ENCODE peak calls at places on chromosomes 2 and 18, in eight cellular contexts. I, D, S, G, L, K, T and C are unnamed samples.

GRCh38 chr2:236117861-236118269 is 50.3 kb downstream of the GBX2 start:
- DNase-seq in S (no peak), D (peak), T (no peak), K (no peak), I (no peak), L (no peak), G (no peak), C (no peak)

GRCh38 chr2:178193496-178193822 is 853 bp upstream of the OSBPL6 start:
- DNase-seq in L (no peak), T (no peak), S (no peak), I (no peak), G (no peak), K (no peak), D (no peak), C (no peak)

GRCh38 chr18:3265564-3266033 is 3.7 kb downstream of the MYL12B start:
- DNase-seq in I (no peak), G (no peak), T (no peak), S (no peak), D (no peak), L (no peak), K (no peak), C (no peak)

GRCh38 chr18:72091369-72091768 is 452.8 kb downstream of the CBLN2 start:
- DNase-seq in S (no peak), G (peak), T (no peak), K (no peak), D (no peak), L (no peak), I (no peak), C (no peak)

GRCh38 chr2:204110250-204111183 is 174.0 kb downstream of the ICOS start:
- DNase-seq in K (no peak), T (no peak), I (no peak), L (no peak), G (peak), S (no peak), D (no peak), C (peak)

GRCh38 chr2:43427032-43427424 is 168.8 kb downstream of the THADA start:
- DNase-seq in S (peak), G (no peak), D (no peak), L (no peak), K (no peak), T (no peak), I (no peak), C (peak)

GRCh38 chr18:74539289-74539688 is 5.0 kb downstream of the CNDP1 start:
- DNase-seq in K (no peak), L (no peak), D (no peak), G (no peak), I (no peak), S (no peak), T (no peak), C (no peak)

GRCh38 chr2:122390406-122390805 is 635.0 kb downstream of the TSN start:
- DNase-seq in T (no peak), D (no peak), L (no peak), K (no peak), I (no peak), S (no peak), G (peak), C (no peak)

GRCh38 chr18:50099725-50100414 is 95.1 kb downstream of the MYO5B start:
- DNase-seq in G (no peak), L (no peak), K (no peak), T (no peak), S (no peak), I (no peak), D (no peak), C (peak)

GRCh38 chr2:156457523-156458228 is 21.5 kb downstream of the GPD2 start:
- DNase-seq in L (no peak), S (no peak), K (no peak), I (no peak), G (no peak), T (no peak), D (no peak), C (no peak)
- TF ChIP-seq CTCF in L (no peak), S (no peak), K (no peak), I (no peak), G (no peak), T (no peak), D (no peak), C (no peak)

GRCh38 chr2:20673686-20674308 is 6.9 kb downstream of the GDF7 start:
- DNase-seq in K (no peak), T (no peak), I (no peak), S (no peak), D (no peak), G (no peak), L (no peak), C (no peak)

GRCh38 chr2:20676353-20677215 is 9.6 kb downstream of the GDF7 start:
- DNase-seq in I (peak), G (peak), T (no peak), K (no peak), L (no peak), D (no peak), S (no peak), C (no peak)

GRCh38 chr2:20674309-20674965 is 7.5 kb downstream of the GDF7 start:
- DNase-seq in K (no peak), T (no peak), I (no peak), G (no peak), S (no peak), L (no peak), D (no peak), C (no peak)

GRCh38 chr2:20675701-20676352 is 8.9 kb downstream of the GDF7 start:
- DNase-seq in D (no peak), K (no peak), L (no peak), S (no peak), G (peak), T (no peak), I (no peak), C (no peak)

DNA sequence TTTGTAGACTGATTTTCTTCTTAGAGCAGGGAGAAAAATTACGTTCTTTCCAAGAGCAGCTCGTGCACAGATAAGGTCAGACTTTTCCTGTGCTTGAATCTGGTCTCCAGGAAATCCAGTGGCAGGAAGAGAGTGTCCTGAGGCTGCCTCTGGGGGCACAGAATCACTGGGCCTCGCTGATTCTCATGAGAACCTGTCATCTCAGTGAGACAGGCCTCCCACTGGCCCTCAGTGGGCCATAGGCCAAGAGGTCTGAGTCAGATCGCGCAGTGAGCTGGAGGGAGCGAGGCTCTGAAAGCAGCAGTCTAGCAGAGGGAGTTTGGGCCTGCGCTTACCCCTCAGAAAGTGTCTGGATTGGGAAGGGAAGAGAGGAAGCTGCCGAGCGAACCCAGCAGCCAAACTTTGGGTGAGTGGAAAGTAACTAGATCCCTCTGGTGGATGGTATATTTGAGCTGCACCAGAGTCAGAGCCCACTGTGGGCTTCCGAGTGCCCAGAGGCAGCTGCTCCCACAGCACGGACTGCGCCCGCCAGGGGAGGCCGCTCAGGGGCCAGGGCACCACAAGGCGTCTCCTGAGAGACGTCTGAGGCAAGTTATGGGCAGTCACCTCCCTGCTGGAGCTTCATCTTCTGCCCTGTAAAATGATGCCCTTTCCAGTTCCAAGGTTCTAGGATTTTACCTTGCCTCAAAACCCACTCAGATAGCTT is 8.2 kb downstream of the GDF7 start:
- DNase-seq in D (no peak), L (no peak), G (no peak), T (peak), I (peak), K (no peak), S (no peak), C (no peak)
- TF ChIP-seq CTCF in D (no peak), L (no peak), G (no peak), T (no peak), I (no peak), K (no peak), S (no peak), C (no peak)

DNA sequence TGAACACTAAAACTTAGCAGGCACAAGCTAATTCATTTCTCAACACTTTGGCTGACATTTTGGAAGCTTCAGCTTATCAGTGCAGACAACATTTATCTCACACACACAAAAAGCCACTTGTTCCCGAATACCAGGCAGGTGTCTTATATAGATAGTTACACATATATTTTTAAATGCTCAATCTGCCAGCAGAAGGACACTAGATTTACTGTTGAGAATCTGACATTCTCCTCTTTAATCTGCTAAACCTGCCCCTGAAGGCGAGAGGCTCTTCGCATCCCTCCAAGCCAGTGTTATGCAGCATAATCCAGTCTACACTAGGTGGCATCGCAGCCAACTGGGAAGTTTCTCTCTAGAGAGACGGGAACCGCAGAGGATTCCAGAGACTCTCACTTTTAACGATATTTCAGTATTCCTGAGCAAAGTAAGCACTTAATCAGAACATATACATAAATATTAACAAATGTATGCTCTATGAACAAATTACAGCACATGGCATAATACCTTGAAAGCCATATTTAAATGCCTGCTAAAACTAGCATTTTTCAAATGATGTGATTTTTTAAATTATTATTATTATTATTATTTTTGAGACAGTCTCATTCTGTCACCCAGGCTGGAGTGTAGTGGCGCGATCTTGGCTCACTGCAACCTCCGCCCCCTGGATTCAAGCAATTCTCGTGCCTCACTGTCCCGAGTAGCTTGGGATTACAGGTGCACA is 90.2 kb upstream of the SCG2 start:
- DNase-seq in S (peak), I (no peak), D (peak), T (no peak), G (peak), K (no peak), L (no peak), C (no peak)
- TF ChIP-seq CTCF in S (peak), I (peak), D (peak), T (peak), G (peak), K (no peak), L (peak), C (peak)

DNA sequence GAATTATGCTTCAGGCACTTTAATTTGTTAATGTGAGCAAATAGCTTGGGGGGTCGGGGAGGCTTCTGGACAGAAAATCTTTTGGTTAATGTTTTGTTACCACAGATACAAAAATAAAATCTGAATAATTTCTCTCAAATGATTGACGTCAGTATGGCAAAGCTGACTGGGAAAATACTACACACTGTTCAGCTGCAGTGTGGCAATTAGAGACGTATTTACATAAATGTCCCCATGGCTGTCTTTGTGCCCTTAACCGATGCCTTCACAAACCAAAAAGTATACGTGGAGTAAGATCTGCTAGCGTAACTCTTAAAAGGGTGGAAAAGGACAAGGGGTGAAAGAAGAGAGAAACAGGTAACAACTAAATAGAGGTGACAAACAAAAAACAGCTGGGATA is 83.4 kb downstream of the ACTR2 start:
- DNase-seq in K (no peak), I (no peak), G (no peak), S (no peak), L (no peak), D (no peak), T (no peak), C (no peak)
- TF ChIP-seq CTCF in K (no peak), I (no peak), G (no peak), S (no peak), L (no peak), D (no peak), T (no peak), C (no peak)

GRCh38 chr2:160087854-160088745 is 25.7 kb upstream of the PLA2R1 start:
- DNase-seq in L (no peak), T (no peak), D (peak), G (peak), I (no peak), K (no peak), S (peak), C (no peak)
- TF ChIP-seq CTCF in L (no peak), T (peak), D (no peak), G (peak), I (peak), K (no peak), S (peak), C (peak)

DNA sequence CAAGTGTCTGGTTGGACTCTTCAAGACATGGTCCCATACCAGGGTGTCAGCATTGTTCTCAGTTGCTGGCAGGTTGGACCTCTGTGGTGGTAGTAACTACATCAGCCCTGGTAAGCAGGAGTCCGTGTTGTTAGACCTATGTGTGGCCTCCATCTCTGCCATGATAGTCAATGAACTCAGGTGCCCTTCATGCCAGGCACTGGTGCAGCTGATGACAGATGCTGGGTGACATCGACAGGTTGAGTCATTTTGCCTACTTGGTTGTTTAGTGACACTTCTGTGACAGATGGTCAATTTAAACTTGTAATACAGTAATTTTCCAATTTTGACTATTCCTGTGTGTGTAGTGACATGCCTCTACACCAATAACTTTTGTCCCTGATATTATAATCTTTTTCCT is 189.7 kb downstream of the SP3 start:
- DNase-seq in S (no peak), G (no peak), D (no peak), I (no peak), L (no peak), T (no peak), K (no peak), C (no peak)
- TF ChIP-seq CTCF in S (no peak), G (no peak), D (no peak), I (no peak), L (no peak), T (no peak), K (no peak), C (no peak)

DNA sequence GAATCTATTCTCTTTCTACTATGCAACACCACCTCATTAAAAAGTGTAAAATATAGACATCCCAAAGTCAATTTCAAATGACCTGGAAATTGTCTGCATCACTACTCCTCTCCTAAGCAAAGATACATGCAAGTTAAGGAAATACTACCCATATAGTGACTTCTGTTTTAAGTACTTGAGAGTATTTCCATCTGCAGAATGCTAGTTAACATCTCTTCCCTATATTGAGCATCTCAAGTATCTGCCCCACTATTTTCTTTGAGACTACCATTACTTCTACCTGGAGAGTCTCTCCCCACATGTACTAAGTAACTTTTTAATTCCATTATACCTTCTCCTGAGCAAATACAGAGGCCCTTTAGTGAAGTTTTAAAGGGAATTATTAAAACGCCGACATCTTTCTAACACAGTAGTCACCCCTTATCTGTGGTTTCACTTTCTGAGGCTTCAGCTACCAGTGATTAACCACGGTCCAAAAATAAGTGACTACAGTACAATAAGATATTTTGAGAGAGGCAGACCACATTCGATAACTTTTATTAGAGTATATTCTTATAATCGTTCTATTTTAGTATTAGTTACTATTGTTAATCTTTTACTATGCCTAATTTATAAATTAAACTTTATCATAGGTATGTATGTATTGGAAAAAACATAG is 21.8 kb downstream of the CWC22 start:
- DNase-seq in S (no peak), K (no peak), I (no peak), T (no peak), G (no peak), D (no peak), L (no peak), C (no peak)
- TF ChIP-seq CTCF in S (no peak), K (no peak), I (no peak), T (no peak), G (no peak), D (no peak), L (no peak), C (no peak)

GRCh38 chr2:120602251-120602650 is 133.4 kb upstream of the GLI2 start:
- DNase-seq in D (no peak), S (no peak), G (no peak), T (no peak), I (peak), K (no peak), L (no peak), C (no peak)

GRCh38 chr2:120605231-120605935 is 130.3 kb upstream of the GLI2 start:
- DNase-seq in G (no peak), I (peak), S (no peak), L (no peak), K (no peak), D (no peak), T (no peak), C (no peak)

GRCh38 chr2:120606280-120606679 is 129.4 kb upstream of the GLI2 start:
- DNase-seq in G (no peak), K (no peak), I (no peak), S (no peak), T (no peak), L (no peak), D (no peak), C (no peak)

GRCh38 chr2:120606931-120607330 is 128.7 kb upstream of the GLI2 start:
- DNase-seq in K (no peak), I (peak), T (no peak), D (no peak), S (no peak), G (no peak), L (no peak), C (no peak)

GRCh38 chr2:120604767-120605166 is 130.9 kb upstream of the GLI2 start:
- DNase-seq in S (no peak), G (no peak), K (no peak), D (no peak), T (no peak), I (no peak), L (no peak), C (no peak)
- TF ChIP-seq CTCF in S (no peak), G (no peak), K (no peak), D (no peak), T (no peak), I (no peak), L (no peak), C (no peak)